ENCODE peak calls at places on chromosomes 12 and 14, in eight cellular contexts. One of them, this sample, is unnamed.

GRCh38 chr12:118874698-118875548 is 106.4 kb upstream of the SRRM4 start:
- DNase-seq in GM23338: peak; percentile 96
- DNase-seq in GM23248: no peak
- DNase-seq in hepatocyte: no peak
- DNase-seq in HCT116: no peak
- DNase-seq in MM.1S: no peak
- DNase-seq in PC-3: peak; percentile 9
- DNase-seq in neural progenitor cell: peak; percentile 85
- DNase-seq in this sample: no peak

GRCh38 chr14:106802413-106803364 is 1276.3 kb downstream of the TMEM121 start:
- DNase-seq in GM23338: no peak
- DNase-seq in GM23248: no peak
- DNase-seq in hepatocyte: no peak
- DNase-seq in HCT116: no peak
- DNase-seq in MM.1S: peak; percentile 31
- DNase-seq in PC-3: no peak
- DNase-seq in neural progenitor cell: no peak
- DNase-seq in this sample: peak; percentile 39

GRCh38 chr14:36454599-36455240 is 65.3 kb downstream of the NKX2-1 start:
- DNase-seq in GM23338: no peak
- DNase-seq in GM23248: no peak
- DNase-seq in hepatocyte: peak; percentile 45
- DNase-seq in HCT116: no peak
- DNase-seq in MM.1S: no peak
- DNase-seq in PC-3: no peak
- DNase-seq in neural progenitor cell: peak; percentile 51
- DNase-seq in this sample: no peak

GRCh38 chr14:97277711-97278110 is 480.5 kb downstream of the VRK1 start:
- DNase-seq in GM23338: peak; percentile 70
- DNase-seq in GM23248: no peak
- DNase-seq in hepatocyte: no peak
- DNase-seq in HCT116: no peak
- DNase-seq in MM.1S: no peak
- DNase-seq in PC-3: no peak
- DNase-seq in neural progenitor cell: peak; percentile 88
- DNase-seq in this sample: no peak

GRCh38 chr14:24053548-24054323 is 1.9 kb downstream of the CARMIL3 start:
- DNase-seq in GM23338: no peak
- DNase-seq in GM23248: no peak
- DNase-seq in hepatocyte: no peak
- DNase-seq in HCT116: no peak
- DNase-seq in MM.1S: no peak
- DNase-seq in PC-3: no peak
- DNase-seq in neural progenitor cell: no peak
- DNase-seq in this sample: no peak

GRCh38 chr12:104620761-104621531 is 164.2 kb downstream of the CHST11 start:
- DNase-seq in GM23338: no peak
- DNase-seq in GM23248: no peak
- DNase-seq in hepatocyte: no peak
- DNase-seq in HCT116: no peak
- DNase-seq in MM.1S: no peak
- DNase-seq in PC-3: no peak
- DNase-seq in neural progenitor cell: no peak
- DNase-seq in this sample: no peak

GRCh38 chr12:95674088-95674595 is 116.4 kb downstream of the NTN4 start:
- DNase-seq in GM23338: no peak
- DNase-seq in GM23248: no peak
- DNase-seq in hepatocyte: no peak
- DNase-seq in HCT116: no peak
- DNase-seq in MM.1S: no peak
- DNase-seq in PC-3: no peak
- DNase-seq in neural progenitor cell: no peak
- DNase-seq in this sample: no peak

GRCh38 chr12:123150273-123150803 is 552 bp downstream of the PITPNM2 start:
- DNase-seq in GM23338: peak; percentile 55
- DNase-seq in GM23248: no peak
- DNase-seq in hepatocyte: no peak
- DNase-seq in HCT116: no peak
- DNase-seq in MM.1S: no peak
- DNase-seq in PC-3: peak; percentile 20
- DNase-seq in neural progenitor cell: peak; percentile 16
- DNase-seq in this sample: no peak

GRCh38 chr12:68727776-68728175 is 18.2 kb upstream of the SLC35E3 start:
- DNase-seq in GM23338: no peak
- DNase-seq in GM23248: no peak
- DNase-seq in hepatocyte: no peak
- DNase-seq in HCT116: no peak
- DNase-seq in MM.1S: no peak
- DNase-seq in PC-3: no peak
- DNase-seq in neural progenitor cell: no peak
- DNase-seq in this sample: no peak

GRCh38 chr14:104282332-104283196 is 144.2 kb downstream of the KIF26A start:
- DNase-seq in GM23338: no peak
- DNase-seq in GM23248: no peak
- DNase-seq in hepatocyte: peak; percentile 53
- DNase-seq in HCT116: no peak
- DNase-seq in MM.1S: no peak
- DNase-seq in PC-3: no peak
- DNase-seq in neural progenitor cell: no peak
- DNase-seq in this sample: no peak

GRCh38 chr12:127550271-127550670 is 716.7 kb upstream of the TMEM132C start:
- DNase-seq in GM23338: no peak
- DNase-seq in GM23248: peak; percentile 82
- DNase-seq in hepatocyte: no peak
- DNase-seq in HCT116: no peak
- DNase-seq in MM.1S: no peak
- DNase-seq in PC-3: peak; percentile 87
- DNase-seq in neural progenitor cell: no peak
- DNase-seq in this sample: no peak

GRCh38 chr14:98799891-98800290 is 472.1 kb downstream of the BCL11B start:
- DNase-seq in GM23338: no peak
- DNase-seq in GM23248: no peak
- DNase-seq in hepatocyte: no peak
- DNase-seq in HCT116: no peak
- DNase-seq in MM.1S: no peak
- DNase-seq in PC-3: no peak
- DNase-seq in neural progenitor cell: no peak
- DNase-seq in this sample: no peak

GRCh38 chr12:95548056-95548538 is 3.2 kb downstream of the USP44 start:
- DNase-seq in GM23338: peak; percentile 68
- DNase-seq in GM23248: peak; percentile 50
- DNase-seq in hepatocyte: peak; percentile 24
- DNase-seq in HCT116: no peak
- DNase-seq in MM.1S: no peak
- DNase-seq in PC-3: no peak
- DNase-seq in neural progenitor cell: peak; percentile 84
- DNase-seq in this sample: peak; percentile 35

GRCh38 chr12:94872671-94873367 is 130.7 kb downstream of the NDUFA12 start:
- DNase-seq in GM23338: peak; percentile 52
- DNase-seq in GM23248: no peak
- DNase-seq in hepatocyte: peak; percentile 13
- DNase-seq in HCT116: no peak
- DNase-seq in MM.1S: no peak
- DNase-seq in PC-3: no peak
- DNase-seq in neural progenitor cell: peak; percentile 44
- DNase-seq in this sample: peak; percentile 34

GRCh38 chr12:107660230-107660629 is 25.4 kb upstream of the PWP1 start:
- DNase-seq in GM23338: no peak
- DNase-seq in GM23248: no peak
- DNase-seq in hepatocyte: no peak
- DNase-seq in HCT116: no peak
- DNase-seq in MM.1S: no peak
- DNase-seq in PC-3: peak; percentile 83
- DNase-seq in neural progenitor cell: no peak
- DNase-seq in this sample: no peak
- TF ChIP-seq EZH2phosphoT487 in GM23338: no peak
- TF ChIP-seq EZH2phosphoT487 in GM23248: no peak
- TF ChIP-seq EZH2phosphoT487 in hepatocyte: no peak
- TF ChIP-seq EZH2phosphoT487 in HCT116: no peak
- TF ChIP-seq EZH2phosphoT487 in MM.1S: no peak
- TF ChIP-seq EZH2phosphoT487 in PC-3: no peak
- TF ChIP-seq EZH2phosphoT487 in neural progenitor cell: no peak
- TF ChIP-seq EZH2phosphoT487 in this sample: no peak

GRCh38 chr12:26128180-26128579 is 3.3 kb upstream of the BHLHE41 start:
- DNase-seq in GM23338: no peak
- DNase-seq in GM23248: peak; percentile 36
- DNase-seq in hepatocyte: no peak
- DNase-seq in HCT116: no peak
- DNase-seq in MM.1S: no peak
- DNase-seq in PC-3: peak; percentile 48
- DNase-seq in neural progenitor cell: no peak
- DNase-seq in this sample: no peak
- H2AFZ ChIP-seq in GM23338: no peak overlapping the region
- H2AFZ ChIP-seq in GM23248: no peak overlapping the region
- H2AFZ ChIP-seq in hepatocyte: no peak overlapping the region
- H2AFZ ChIP-seq in HCT116: no peak overlapping the region
- H2AFZ ChIP-seq in MM.1S: no peak overlapping the region
- H2AFZ ChIP-seq in PC-3: no peak overlapping the region
- H2AFZ ChIP-seq in neural progenitor cell: no peak overlapping the region
- H2AFZ ChIP-seq in this sample: no peak overlapping the region

DNA sequence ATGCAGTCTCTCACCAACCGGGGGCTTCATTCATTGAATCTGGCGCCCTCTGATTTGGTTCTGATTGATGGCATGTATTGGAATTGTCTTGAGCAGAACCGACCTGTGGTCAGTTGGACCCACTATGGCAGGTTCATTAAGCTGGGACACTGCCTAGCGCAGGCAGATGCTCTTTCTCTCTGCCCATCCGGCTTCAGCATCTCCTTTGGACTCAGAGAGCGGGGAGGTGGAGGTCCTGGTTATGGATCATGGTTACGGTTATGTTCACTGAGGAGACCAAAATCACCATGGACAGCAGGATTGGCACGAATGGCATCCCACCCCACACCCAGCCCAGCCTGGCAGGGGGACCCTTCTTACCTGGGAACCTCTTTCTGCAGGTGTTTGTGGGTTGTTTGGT is 16.4 kb upstream of the BCL7A start:
- DNase-seq in GM23338: no peak
- DNase-seq in GM23248: no peak
- DNase-seq in hepatocyte: no peak
- DNase-seq in HCT116: no peak
- DNase-seq in MM.1S: no peak
- DNase-seq in PC-3: no peak
- DNase-seq in neural progenitor cell: no peak
- DNase-seq in this sample: peak; percentile 69
- H3K4me2 ChIP-seq in GM23338: no peak overlapping the region
- H3K4me2 ChIP-seq in GM23248: no peak overlapping the region
- H3K4me2 ChIP-seq in hepatocyte: no peak overlapping the region
- H3K4me2 ChIP-seq in HCT116: no peak overlapping the region
- H3K4me2 ChIP-seq in MM.1S: no peak overlapping the region
- H3K4me2 ChIP-seq in PC-3: no peak overlapping the region
- H3K4me2 ChIP-seq in neural progenitor cell: no peak overlapping the region
- H3K4me2 ChIP-seq in this sample: peak overlapping the region; percentile 81

GRCh38 chr12:99620159-99620479 is 27.4 kb upstream of the GARIN6 start:
- DNase-seq in GM23338: no peak
- DNase-seq in GM23248: no peak
- DNase-seq in hepatocyte: no peak
- DNase-seq in HCT116: no peak
- DNase-seq in MM.1S: no peak
- DNase-seq in PC-3: no peak
- DNase-seq in neural progenitor cell: no peak
- DNase-seq in this sample: no peak

GRCh38 chr12:99618657-99619056 is 28.9 kb upstream of the GARIN6 start:
- DNase-seq in GM23338: no peak
- DNase-seq in GM23248: peak; percentile 39
- DNase-seq in hepatocyte: no peak
- DNase-seq in HCT116: no peak
- DNase-seq in MM.1S: no peak
- DNase-seq in PC-3: no peak
- DNase-seq in neural progenitor cell: no peak
- DNase-seq in this sample: no peak

DNA sequence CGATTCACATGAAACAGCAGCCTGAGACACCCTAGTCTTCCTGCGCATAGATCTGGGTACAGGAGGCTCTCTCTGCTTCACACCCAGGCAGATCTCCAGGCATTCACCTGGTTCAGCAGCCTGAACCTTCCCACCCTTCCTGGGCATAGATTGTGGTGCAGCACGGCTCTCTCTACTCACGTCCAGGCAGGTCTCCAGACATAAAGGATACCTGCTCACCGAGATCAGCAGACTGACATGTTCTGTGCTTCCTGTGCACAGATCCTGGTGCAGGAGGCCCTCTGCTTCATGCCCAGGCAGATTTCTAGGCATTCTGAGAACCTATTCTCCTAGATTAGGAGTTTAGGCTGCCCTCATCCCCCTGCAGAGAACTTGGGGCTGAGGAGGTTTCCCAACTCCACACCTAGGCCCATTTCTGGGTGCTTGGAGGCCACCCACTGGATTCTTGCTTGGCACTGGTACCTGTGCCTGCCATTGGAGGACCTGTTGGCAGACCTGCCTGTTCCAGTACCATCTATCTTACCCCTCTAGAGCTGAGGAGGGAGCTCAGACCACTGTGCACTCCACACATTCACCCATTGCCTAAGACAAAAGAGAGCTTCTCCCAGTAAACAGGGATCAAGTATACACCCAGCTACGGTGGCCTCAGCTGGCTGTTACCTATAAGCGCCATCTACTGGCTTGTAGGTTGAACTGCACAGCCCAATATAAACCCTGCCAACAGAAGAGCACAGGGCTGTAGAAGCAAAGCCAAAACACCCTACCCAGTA is 28.0 kb upstream of the GARIN6 start:
- DNase-seq in GM23338: peak; percentile 82
- DNase-seq in GM23248: peak; percentile 63
- DNase-seq in hepatocyte: peak; percentile 33
- DNase-seq in HCT116: peak; percentile 23
- DNase-seq in MM.1S: peak; percentile 66
- DNase-seq in PC-3: peak; percentile 72
- DNase-seq in neural progenitor cell: peak; percentile 70
- DNase-seq in this sample: peak; percentile 67
- TF ChIP-seq EZH2phosphoT487 in GM23338: no peak
- TF ChIP-seq EZH2phosphoT487 in GM23248: no peak
- TF ChIP-seq EZH2phosphoT487 in hepatocyte: no peak
- TF ChIP-seq EZH2phosphoT487 in HCT116: no peak
- TF ChIP-seq EZH2phosphoT487 in MM.1S: no peak
- TF ChIP-seq EZH2phosphoT487 in PC-3: no peak
- TF ChIP-seq EZH2phosphoT487 in neural progenitor cell: no peak
- TF ChIP-seq EZH2phosphoT487 in this sample: no peak

GRCh38 chr12:30975581-30975980 is 49.0 kb downstream of the TSPAN11 start:
- DNase-seq in GM23338: no peak
- DNase-seq in GM23248: peak; percentile 14
- DNase-seq in hepatocyte: no peak
- DNase-seq in HCT116: no peak
- DNase-seq in MM.1S: no peak
- DNase-seq in PC-3: peak; percentile 51
- DNase-seq in neural progenitor cell: no peak
- DNase-seq in this sample: no peak
- H2AFZ ChIP-seq in GM23338: no peak overlapping the region
- H2AFZ ChIP-seq in GM23248: no peak overlapping the region
- H2AFZ ChIP-seq in hepatocyte: no peak overlapping the region
- H2AFZ ChIP-seq in HCT116: no peak overlapping the region
- H2AFZ ChIP-seq in MM.1S: no peak overlapping the region
- H2AFZ ChIP-seq in PC-3: no peak overlapping the region
- H2AFZ ChIP-seq in neural progenitor cell: no peak overlapping the region
- H2AFZ ChIP-seq in this sample: no peak overlapping the region

This sample was measured in OCI-LY7.